ENCODE peak calls at places on chromosomes 2 and 18, in eight cellular contexts. H, N, X, Q, T, I, U and S are unnamed samples.

GRCh38 chr2:238337846-238338245 is 17.5 kb downstream of the TRAF3IP1 start:
- DNase-seq in H (no peak), N (no peak), X (no peak), Q (no peak), T (no peak), I (no peak), U (no peak), S (no peak)

GRCh38 chr18:40407913-40408312 is 1547.1 kb upstream of the PIK3C3 start:
- DNase-seq in H (peak; percentile 64), N (no peak), X (no peak), Q (no peak), T (no peak), I (no peak), U (no peak), S (no peak)

GRCh38 chr2:67213270-67213670 is 183.9 kb upstream of the ETAA1 start:
- DNase-seq in H (no peak), N (no peak), X (no peak), Q (no peak), T (no peak), I (peak; percentile 74), U (no peak), S (no peak)

GRCh38 chr2:117918608-117919007 is 95.3 kb downstream of the CCDC93 start:
- DNase-seq in H (no peak), N (no peak), X (no peak), Q (no peak), T (no peak), I (peak; percentile 29), U (no peak), S (no peak)

GRCh38 chr18:42245137-42245536 is 290.1 kb downstream of the PIK3C3 start:
- DNase-seq in H (no peak), N (no peak), X (no peak), Q (no peak), T (no peak), I (no peak), U (no peak), S (no peak)

GRCh38 chr2:10080536-10081304 is 509 bp upstream of the CYS1 start:
- DNase-seq in H (no peak), N (no peak), X (peak; percentile 62), Q (no peak), T (no peak), I (no peak), U (no peak), S (no peak)

GRCh38 chr18:44568986-44569385 is 111.7 kb upstream of the SETBP1 start:
- DNase-seq in H (no peak), N (no peak), X (no peak), Q (no peak), T (no peak), I (no peak), U (peak; percentile 39), S (no peak)

GRCh38 chr2:8086796-8087479 is 594.9 kb upstream of the ID2 start:
- DNase-seq in H (peak; percentile 96), N (no peak), X (no peak), Q (no peak), T (no peak), I (no peak), U (peak; percentile 97), S (peak; percentile 85)

GRCh38 chr2:44130441-44130840 is 38.2 kb upstream of the PPM1B start:
- DNase-seq in H (peak; percentile 44), N (no peak), X (no peak), Q (no peak), T (no peak), I (no peak), U (no peak), S (peak; percentile 13)

GRCh38 chr2:102514061-102514785 is 41.2 kb downstream of the SLC9A4 start:
- DNase-seq in H (peak; percentile 89), N (no peak), X (no peak), Q (peak; percentile 20), T (no peak), I (no peak), U (peak; percentile 87), S (peak; percentile 66)

DNA sequence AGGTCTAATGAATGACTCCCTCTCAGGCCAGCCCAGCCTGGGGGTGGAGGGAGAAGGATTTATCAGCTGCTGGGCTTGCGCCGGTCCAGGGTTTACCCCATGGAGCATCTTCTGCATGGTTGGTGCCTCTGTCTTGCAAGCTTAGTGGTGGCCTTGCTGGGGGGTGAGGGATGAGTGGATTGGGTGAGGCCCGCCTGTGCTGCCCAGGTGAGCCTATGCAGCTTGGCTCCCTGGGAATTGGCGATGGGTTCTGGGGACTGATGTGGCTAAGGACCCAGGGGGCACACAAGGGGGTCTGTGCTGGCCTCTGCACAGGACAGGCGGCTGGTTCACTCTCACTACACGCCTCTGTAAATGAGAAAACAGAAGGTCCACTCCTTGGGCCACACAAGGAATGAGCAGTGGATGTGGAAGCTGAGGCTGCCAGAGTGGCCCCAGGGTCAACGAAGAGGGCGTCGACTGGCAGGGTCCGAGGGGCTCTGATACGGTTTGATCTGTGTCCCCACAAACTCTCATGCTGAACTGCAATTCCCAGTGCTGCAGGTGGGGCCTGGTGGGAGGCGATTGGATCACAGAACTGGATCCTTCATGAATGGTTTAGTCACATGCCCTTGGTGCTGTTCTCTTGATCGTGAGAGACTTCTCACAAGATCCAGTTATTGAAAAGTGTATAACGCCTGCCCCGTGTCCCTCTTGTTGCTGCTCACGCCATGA is 151.6 kb upstream of the HDAC4 start:
- DNase-seq in H (no peak), N (no peak), X (no peak), Q (no peak), T (no peak), I (no peak), U (no peak), S (no peak)
- H3K27ac ChIP-seq in H (no peak overlapping the region), N (no peak overlapping the region), X (no peak overlapping the region), Q (no peak overlapping the region), T (no peak overlapping the region), I (no peak overlapping the region), U (no peak overlapping the region), S (no peak overlapping the region)

DNA sequence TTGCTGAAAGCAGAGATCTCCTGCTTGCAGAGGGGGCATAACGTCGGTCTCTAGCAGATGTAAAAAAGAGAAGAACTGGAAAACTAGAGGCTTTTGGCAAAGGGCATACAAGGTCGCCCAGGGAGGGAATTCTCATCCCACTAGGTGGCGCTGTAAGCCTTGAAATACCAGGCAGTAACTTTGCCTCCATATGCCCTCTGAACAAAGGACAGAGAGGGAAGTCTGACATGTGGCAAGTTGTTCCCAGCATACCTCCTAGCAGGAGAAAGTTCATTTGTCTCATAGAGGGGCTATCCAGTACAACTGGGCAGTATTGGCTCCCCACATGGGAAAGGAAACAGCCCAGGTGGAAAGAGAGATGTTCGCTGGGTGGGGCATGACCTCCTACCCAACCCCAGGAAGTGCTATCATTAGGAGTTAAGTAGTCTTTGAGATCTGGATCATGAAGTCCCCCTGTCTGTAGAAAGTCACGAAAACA is 40.0 kb downstream of the STK17B start:
- DNase-seq in H (peak; percentile 32), N (no peak), X (peak; percentile 24), Q (peak; percentile 23), T (peak; percentile 45), I (no peak), U (peak; percentile 35), S (no peak)
- H3K9me3 ChIP-seq in H (no peaks in the 10 kb centered on the region), N (peaks cover 30% of the 10 kb centered on the region), X (peaks cover 5% of the 10 kb centered on the region), Q (no peaks in the 10 kb centered on the region), T (peaks cover 10% of the 10 kb centered on the region), I (peaks cover 44% of the 10 kb centered on the region), U (peaks cover 13% of the 10 kb centered on the region), S (peaks cover 38% of the 10 kb centered on the region)

GRCh38 chr18:26104037-26104436 is 13.6 kb upstream of the SS18 start:
- DNase-seq in H (no peak), N (no peak), X (no peak), Q (no peak), T (no peak), I (no peak), U (no peak), S (no peak)

GRCh38 chr18:26103579-26103978 is 13.2 kb upstream of the SS18 start:
- DNase-seq in H (no peak), N (no peak), X (peak; percentile 47), Q (no peak), T (no peak), I (peak; percentile 51), U (no peak), S (no peak)
- TF ChIP-seq CTCF in H (no peak), N (no peak), X (peak; percentile 53), Q (no peak), T (peak; percentile 39), I (no peak), U (peak; percentile 17), S (no peak)

GRCh38 chr2:121947681-121948080 is 192.2 kb downstream of the TSN start:
- DNase-seq in H (no peak), N (no peak), X (no peak), Q (no peak), T (no peak), I (no peak), U (no peak), S (no peak)
- H3K27ac ChIP-seq in H (no peak overlapping the region), N (no peak overlapping the region), X (no peak overlapping the region), Q (no peak overlapping the region), T (no peak overlapping the region), I (no peak overlapping the region), U (no peak overlapping the region), S (no peak overlapping the region)

DNA sequence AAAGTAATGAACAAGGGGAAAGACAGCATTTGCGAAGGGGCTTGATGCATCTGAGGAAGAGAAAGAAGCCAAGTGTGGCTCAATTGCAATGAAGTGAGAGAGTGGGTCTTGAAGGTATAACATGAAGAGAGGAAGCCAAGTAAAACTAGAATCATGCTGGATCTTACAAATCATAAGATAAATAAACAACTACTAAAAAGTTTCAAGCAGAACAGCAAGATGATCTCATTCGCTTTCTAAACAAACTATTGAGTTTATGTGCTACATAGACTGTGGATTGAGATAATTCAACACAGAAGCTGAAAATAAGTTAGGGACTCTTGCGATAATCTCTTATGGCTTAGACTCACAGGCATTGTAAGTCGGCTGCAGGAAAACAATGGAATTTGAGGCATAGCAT is 1310.5 kb upstream of the NRXN1 start:
- DNase-seq in H (peak; percentile 76), N (no peak), X (no peak), Q (no peak), T (no peak), I (no peak), U (no peak), S (peak; percentile 34)
- H3K9me3 ChIP-seq in H (no peaks in the 10 kb centered on the region), N (no peaks in the 10 kb centered on the region), X (no peaks in the 10 kb centered on the region), Q (no peaks in the 10 kb centered on the region), T (no peaks in the 10 kb centered on the region), I (no peaks in the 10 kb centered on the region), U (no peaks in the 10 kb centered on the region), S (no peaks in the 10 kb centered on the region)

DNA sequence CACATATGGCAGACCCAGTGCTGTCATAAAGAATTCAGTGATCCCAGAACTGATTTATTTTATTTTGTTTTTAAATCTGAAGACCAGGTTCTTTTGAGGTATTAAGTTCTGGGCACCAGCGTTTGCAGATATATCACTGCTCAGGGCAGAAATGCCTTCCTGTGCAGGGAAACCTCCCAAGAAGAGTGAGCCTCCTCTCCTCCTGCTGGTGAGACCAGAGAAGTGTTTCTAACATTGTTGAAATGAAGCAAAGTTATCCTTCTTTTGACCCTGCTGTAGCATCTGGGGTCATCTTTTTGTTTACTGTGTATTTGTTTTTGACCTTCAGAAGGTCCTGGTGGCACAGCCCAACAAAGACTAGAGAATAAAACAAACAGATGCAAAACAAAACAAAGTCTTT is 94.0 kb downstream of the AQP4 start:
- DNase-seq in H (no peak), N (no peak), X (peak; percentile 47), Q (peak; percentile 50), T (peak; percentile 5), I (peak; percentile 41), U (no peak), S (no peak)
- TF ChIP-seq CTCF in H (peak; percentile 8), N (no peak), X (peak; percentile 66), Q (peak; percentile 73), T (peak; percentile 36), I (peak; percentile 62), U (peak; percentile 43), S (no peak)

GRCh38 chr18:3604260-3604625 is 154.3 kb downstream of the TGIF1 start:
- DNase-seq in H (no peak), N (no peak), X (peak; percentile 40), Q (no peak), T (no peak), I (no peak), U (no peak), S (no peak)
- H3K27ac ChIP-seq in H (peak overlapping the region; percentile 99), N (peak overlapping the region; percentile 94), X (peak overlapping the region; percentile 91), Q (peak overlapping the region; percentile 97), T (peak overlapping the region; percentile 100), I (peak overlapping the region; percentile 82), U (peak overlapping the region; percentile 99), S (peak overlapping the region; percentile 100)